ENCODE peak calls at places on chromosomes 12 and 14, in six cellular contexts. One of them, this sample, is unnamed.

GRCh38 chr12:32400114-32400672 is 835 bp downstream of the FGD4 start:
- DNase-seq in mesenchymal stem cell: peak
- DNase-seq in H1: peak
- DNase-seq in neuronal stem cell: no peak
- DNase-seq in H9: peak
- DNase-seq in IMR-90: no peak
- DNase-seq in this sample: peak

GRCh38 chr12:108969622-108970021 is 51.2 kb downstream of the SVOP start:
- DNase-seq in neuronal stem cell: no peak
- DNase-seq in mesenchymal stem cell: no peak
- DNase-seq in IMR-90: no peak
- DNase-seq in H9: no peak
- DNase-seq in H1: no peak
- DNase-seq in this sample: no peak

GRCh38 chr14:80211143-80212024 is at the start of gene DIO2:
- DNase-seq in H1: no peak
- DNase-seq in H9: peak
- DNase-seq in mesenchymal stem cell: no peak
- DNase-seq in IMR-90: peak
- DNase-seq in neuronal stem cell: no peak
- DNase-seq in this sample: peak

GRCh38 chr12:128818065-128819022 is 5.4 kb downstream of the SLC15A4 start:
- DNase-seq in H1: no peak
- DNase-seq in IMR-90: peak
- DNase-seq in H9: no peak
- DNase-seq in mesenchymal stem cell: peak
- DNase-seq in neuronal stem cell: no peak
- DNase-seq in this sample: no peak

GRCh38 chr12:63782466-63782865 is 2.8 kb downstream of the RXYLT1 start:
- DNase-seq in IMR-90: no peak
- DNase-seq in H9: no peak
- DNase-seq in neuronal stem cell: no peak
- DNase-seq in H1: no peak
- DNase-seq in mesenchymal stem cell: no peak
- DNase-seq in this sample: no peak

GRCh38 chr12:85626031-85626781 is 210.0 kb downstream of the RASSF9 start:
- DNase-seq in neuronal stem cell: no peak
- DNase-seq in mesenchymal stem cell: peak
- DNase-seq in H1: no peak
- DNase-seq in H9: no peak
- DNase-seq in IMR-90: peak
- DNase-seq in this sample: no peak

GRCh38 chr12:67080637-67081036 is 188.5 kb upstream of the CAND1 start:
- DNase-seq in H9: no peak
- DNase-seq in IMR-90: no peak
- DNase-seq in mesenchymal stem cell: no peak
- DNase-seq in H1: no peak
- DNase-seq in neuronal stem cell: no peak
- DNase-seq in this sample: no peak

GRCh38 chr14:85799668-85800067 is 269.7 kb downstream of the FLRT2 start:
- DNase-seq in neuronal stem cell: no peak
- DNase-seq in IMR-90: no peak
- DNase-seq in H1: no peak
- DNase-seq in mesenchymal stem cell: no peak
- DNase-seq in H9: no peak
- DNase-seq in this sample: no peak

GRCh38 chr12:100115291-100115690 is 27.4 kb downstream of the BLTP3B start:
- DNase-seq in H9: no peak
- DNase-seq in IMR-90: no peak
- DNase-seq in H1: no peak
- DNase-seq in mesenchymal stem cell: no peak
- DNase-seq in neuronal stem cell: no peak
- DNase-seq in this sample: peak

GRCh38 chr12:75694891-75695290 is 183.5 kb upstream of the KRR1 start:
- DNase-seq in neuronal stem cell: no peak
- DNase-seq in IMR-90: peak
- DNase-seq in H9: no peak
- DNase-seq in H1: no peak
- DNase-seq in mesenchymal stem cell: no peak
- DNase-seq in this sample: no peak

GRCh38 chr12:1488908-1489381 is 105.4 kb downstream of the FBXL14 start:
- DNase-seq in H9: no peak
- DNase-seq in H1: no peak
- DNase-seq in neuronal stem cell: peak
- DNase-seq in mesenchymal stem cell: peak
- DNase-seq in IMR-90: peak
- DNase-seq in this sample: no peak

GRCh38 chr14:23566112-23566781 is 1.3 kb downstream of the AP1G2 start:
- DNase-seq in H1: no peak
- DNase-seq in mesenchymal stem cell: no peak
- DNase-seq in IMR-90: no peak
- DNase-seq in H9: no peak
- DNase-seq in neuronal stem cell: no peak
- DNase-seq in this sample: no peak

GRCh38 chr12:93813972-93814821 is 137.0 kb downstream of the CRADD start:
- DNase-seq in H1: no peak
- DNase-seq in H9: no peak
- DNase-seq in mesenchymal stem cell: peak
- DNase-seq in IMR-90: peak
- DNase-seq in neuronal stem cell: no peak
- DNase-seq in this sample: no peak

GRCh38 chr14:34081126-34081575 is 130.3 kb upstream of the EGLN3 start:
- DNase-seq in H1: no peak
- DNase-seq in H9: no peak
- DNase-seq in neuronal stem cell: no peak
- DNase-seq in mesenchymal stem cell: peak
- DNase-seq in IMR-90: no peak
- DNase-seq in this sample: no peak

GRCh38 chr14:55146425-55146824 is 17.4 kb downstream of the LGALS3 start:
- DNase-seq in mesenchymal stem cell: no peak
- DNase-seq in IMR-90: no peak
- DNase-seq in neuronal stem cell: no peak
- DNase-seq in H9: no peak
- DNase-seq in H1: no peak
- DNase-seq in this sample: no peak
- H4K8ac ChIP-seq in mesenchymal stem cell: no peak
- H4K8ac ChIP-seq in IMR-90: no peak
- H4K8ac ChIP-seq in neuronal stem cell: no peak
- H4K8ac ChIP-seq in H9: no peak
- H4K8ac ChIP-seq in H1: no peak
- H4K8ac ChIP-seq in this sample: no peak

GRCh38 chr12:95358111-95359083 is 115.6 kb upstream of the METAP2 start:
- DNase-seq in H9: no peak
- DNase-seq in neuronal stem cell: no peak
- DNase-seq in IMR-90: peak
- DNase-seq in H1: no peak
- DNase-seq in mesenchymal stem cell: peak
- DNase-seq in this sample: no peak
- H2AFZ ChIP-seq in H9: no peak
- H2AFZ ChIP-seq in neuronal stem cell: no peak
- H2AFZ ChIP-seq in IMR-90: peak
- H2AFZ ChIP-seq in H1: peak
- H2AFZ ChIP-seq in mesenchymal stem cell: peak
- H2AFZ ChIP-seq in this sample: no peak

GRCh38 chr12:48356041-48356768 is 5.5 kb upstream of the ZNF641 start:
- DNase-seq in IMR-90: no peak
- DNase-seq in H1: no peak
- DNase-seq in neuronal stem cell: no peak
- DNase-seq in H9: no peak
- DNase-seq in mesenchymal stem cell: peak
- DNase-seq in this sample: no peak

GRCh38 chr12:48352157-48352775 is 1.5 kb upstream of the ZNF641 start:
- DNase-seq in neuronal stem cell: no peak
- DNase-seq in H1: no peak
- DNase-seq in H9: no peak
- DNase-seq in mesenchymal stem cell: no peak
- DNase-seq in IMR-90: no peak
- DNase-seq in this sample: no peak

GRCh38 chr12:48349471-48349870 is 1.2 kb downstream of the ZNF641 start:
- DNase-seq in H9: no peak
- DNase-seq in IMR-90: no peak
- DNase-seq in H1: no peak
- DNase-seq in mesenchymal stem cell: peak
- DNase-seq in neuronal stem cell: no peak
- DNase-seq in this sample: no peak

GRCh38 chr12:48350249-48351021 is at the start of gene ZNF641:
- DNase-seq in neuronal stem cell: peak
- DNase-seq in mesenchymal stem cell: peak
- DNase-seq in IMR-90: peak
- DNase-seq in H1: peak
- DNase-seq in H9: peak
- DNase-seq in this sample: peak

DNA sequence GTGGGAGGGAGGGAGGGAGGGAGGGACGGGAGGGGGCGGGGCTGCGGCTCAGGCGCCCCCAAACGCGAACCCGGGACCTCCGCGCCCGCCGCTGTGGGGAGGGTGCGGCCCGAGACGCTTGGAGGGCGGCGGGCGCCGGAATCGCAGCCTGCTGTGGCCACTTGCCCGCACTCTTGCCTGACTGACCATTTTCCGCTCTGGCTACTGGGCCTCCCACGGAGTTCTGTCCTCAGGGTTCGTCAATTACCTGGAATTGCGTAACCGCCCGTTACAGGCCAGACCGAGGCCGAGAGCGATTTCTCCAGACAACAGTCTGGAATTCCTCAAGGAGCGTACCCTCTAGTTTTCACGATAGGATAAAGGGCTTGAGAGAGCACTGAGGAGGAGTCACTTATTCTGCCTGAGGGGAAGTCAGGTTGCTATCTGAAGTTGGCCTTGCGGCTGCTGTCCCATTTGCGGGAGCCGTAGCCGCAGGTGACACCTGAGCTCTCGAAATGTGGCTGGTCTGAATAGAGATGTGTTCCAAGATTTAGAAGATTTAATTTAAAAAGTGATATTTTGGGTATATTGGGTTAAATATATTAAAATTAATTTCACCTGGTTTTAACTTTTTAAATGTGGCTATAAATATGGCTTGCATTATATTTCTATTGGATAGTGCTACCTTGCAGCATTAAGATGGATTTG is 446 bp upstream of the ZNF641 start:
- DNase-seq in mesenchymal stem cell: peak
- DNase-seq in H9: peak
- DNase-seq in IMR-90: peak
- DNase-seq in H1: no peak
- DNase-seq in neuronal stem cell: peak
- DNase-seq in this sample: peak
- H3K23ac ChIP-seq in mesenchymal stem cell: peak
- H3K23ac ChIP-seq in H9: no peak
- H3K23ac ChIP-seq in IMR-90: peak
- H3K23ac ChIP-seq in H1: no peak
- H3K23ac ChIP-seq in neuronal stem cell: no peak
- H3K23ac ChIP-seq in this sample: no peak

GRCh38 chr12:6904280-6905276 is at the start of gene LRRC23:
- DNase-seq in IMR-90: peak
- DNase-seq in neuronal stem cell: peak
- DNase-seq in H9: peak
- DNase-seq in H1: peak
- DNase-seq in mesenchymal stem cell: peak
- DNase-seq in this sample: peak
- H4K8ac ChIP-seq in IMR-90: peak
- H4K8ac ChIP-seq in neuronal stem cell: no peak
- H4K8ac ChIP-seq in H9: no peak
- H4K8ac ChIP-seq in H1: no peak
- H4K8ac ChIP-seq in mesenchymal stem cell: peak
- H4K8ac ChIP-seq in this sample: peak

GRCh38 chr12:70120970-70121369 is 122.3 kb upstream of the CNOT2 start:
- DNase-seq in H9: no peak
- DNase-seq in neuronal stem cell: no peak
- DNase-seq in H1: no peak
- DNase-seq in IMR-90: no peak
- DNase-seq in mesenchymal stem cell: no peak
- DNase-seq in this sample: no peak

GRCh38 chr12:70122804-70123203 is 120.4 kb upstream of the CNOT2 start:
- DNase-seq in neuronal stem cell: no peak
- DNase-seq in H1: no peak
- DNase-seq in mesenchymal stem cell: no peak
- DNase-seq in IMR-90: no peak
- DNase-seq in H9: no peak
- DNase-seq in this sample: no peak

GRCh38 chr12:70117670-70118069 is 125.6 kb upstream of the CNOT2 start:
- DNase-seq in IMR-90: no peak
- DNase-seq in H1: no peak
- DNase-seq in H9: no peak
- DNase-seq in mesenchymal stem cell: no peak
- DNase-seq in neuronal stem cell: no peak
- DNase-seq in this sample: no peak

DNA sequence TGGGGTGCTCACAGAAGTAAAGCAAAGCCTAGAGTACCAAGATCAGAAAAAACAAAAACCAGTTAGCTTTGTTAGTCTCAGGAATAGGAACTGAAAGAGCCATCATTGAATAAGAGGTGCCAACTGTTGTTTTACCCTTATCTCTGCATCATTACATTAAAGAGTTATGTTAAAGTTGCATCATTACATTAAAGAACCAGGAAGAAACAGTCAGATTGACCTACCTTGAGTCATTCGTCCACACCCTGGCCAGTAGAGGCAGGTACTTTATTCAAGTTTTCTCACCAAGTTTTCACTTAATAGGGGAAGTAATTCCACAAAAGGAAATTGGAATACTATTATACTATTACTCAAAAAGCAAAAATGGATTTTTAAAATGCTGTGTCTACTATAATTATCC is 121.7 kb upstream of the CNOT2 start:
- DNase-seq in IMR-90: no peak
- DNase-seq in H1: no peak
- DNase-seq in neuronal stem cell: no peak
- DNase-seq in H9: no peak
- DNase-seq in mesenchymal stem cell: no peak
- DNase-seq in this sample: no peak
- H2AFZ ChIP-seq in IMR-90: no peak
- H2AFZ ChIP-seq in H1: no peak
- H2AFZ ChIP-seq in neuronal stem cell: no peak
- H2AFZ ChIP-seq in H9: no peak
- H2AFZ ChIP-seq in mesenchymal stem cell: no peak
- H2AFZ ChIP-seq in this sample: no peak